ENCODE peak calls at places on chromosomes 5 and 9, in five cellular contexts. V is RPMI8226, J is GM20000, O is caudate nucleus, E is tibial artery. C is an unnamed sample.

GRCh38 chr5:108681079-108681921 is 66.4 kb upstream of the FER start:
- DNase-seq in O (no peak), V (peak; percentile 71), E (peak; percentile 72), J (peak; percentile 66), C (no peak)

GRCh38 chr5:154603978-154604679 is 126.1 kb upstream of the HAND1 start:
- DNase-seq in O (no peak), E (no peak), J (no peak), V (no peak), C (no peak)

GRCh38 chr5:19885040-19885824 is 102.8 kb downstream of the CDH18 start:
- DNase-seq in J (no peak), E (no peak), V (peak; percentile 6), O (no peak), C (no peak)

GRCh38 chr5:68331202-68332108 is 115.9 kb downstream of the PIK3R1 start:
- DNase-seq in V (no peak), J (peak; percentile 45), E (no peak), O (no peak), C (no peak)

GRCh38 chr5:36571643-36572042 is 34.8 kb upstream of the SLC1A3 start:
- DNase-seq in E (no peak), J (no peak), O (no peak), V (no peak), C (no peak)

GRCh38 chr5:142922223-142922952 is 152.2 kb downstream of the ARHGAP26 start:
- DNase-seq in E (no peak), J (peak; percentile 29), O (no peak), V (peak; percentile 49), C (no peak)

GRCh38 chr9:137550958-137551655 is 572 bp upstream of the MRPL41 start:
- DNase-seq in J (no peak), E (no peak), O (no peak), V (peak; percentile 77), C (no peak)

GRCh38 chr5:168314735-168315411 is 23.4 kb downstream of the WWC1 start:
- DNase-seq in V (peak; percentile 1), O (no peak), J (no peak), E (no peak), C (no peak)

GRCh38 chr5:59810041-59810440 is 83.5 kb downstream of the PDE4D start:
- DNase-seq in E (peak; percentile 86), J (peak; percentile 58), V (peak; percentile 71), O (peak; percentile 63), C (peak; percentile 85)

GRCh38 chr5:147578228-147579024 is 68.6 kb upstream of the DPYSL3 start:
- DNase-seq in E (no peak), J (peak; percentile 5), O (no peak), V (peak; percentile 15), C (no peak)